ENCODE peak calls at places on chromosomes 1 and 21, in four cellular contexts. L is endodermal cell, Q is heart right ventricle, C is pancreas. E is an unnamed sample.

GRCh38 chr1:214454619-214455396 is 96.6 kb downstream of the PTPN14 start:
- DNase-seq in C (no peak), L (no peak), Q (no peak), E (no peak)

GRCh38 chr1:30477588-30477987 is 245.8 kb downstream of the MATN1 start:
- DNase-seq in Q (no peak), C (no peak), L (no peak), E (no peak)

GRCh38 chr1:1264026-1264425 is 9.6 kb downstream of the UBE2J2 start:
- DNase-seq in L (no peak), C (no peak), Q (no peak), E (no peak)

GRCh38 chr1:204506091-204506968 is 9.9 kb upstream of the MDM4 start:
- DNase-seq in Q (peak; percentile 42), C (peak; percentile 67), L (peak; percentile 88), E (peak; percentile 76)

GRCh38 chr1:95888877-95889799 is 655.1 kb downstream of the RWDD3 start:
- DNase-seq in L (no peak), Q (no peak), C (no peak), E (no peak)

GRCh38 chr1:75588779-75589475 is 22.0 kb downstream of the SLC44A5 start:
- DNase-seq in L (no peak), C (no peak), Q (no peak), E (no peak)

GRCh38 chr1:179001451-179001850 is 24.2 kb upstream of the FAM20B start:
- DNase-seq in Q (no peak), L (peak; percentile 45), C (no peak), E (no peak)

GRCh38 chr1:33974147-33974546 is 110.3 kb downstream of the HMGB4 start:
- DNase-seq in Q (peak; percentile 23), L (no peak), C (no peak), E (no peak)

GRCh38 chr1:53505891-53506290 is 46.7 kb downstream of the DMRTB1 start:
- DNase-seq in C (no peak), Q (peak; percentile 4), L (no peak), E (no peak)

GRCh38 chr1:67945733-67946374 is 104.6 kb downstream of the DIRAS3 start:
- DNase-seq in C (no peak), L (no peak), Q (peak; percentile 29), E (no peak)

GRCh38 chr21:36719614-36720013 is 20.7 kb downstream of the SIM2 start:
- DNase-seq in L (peak; percentile 33), Q (no peak), C (no peak), E (no peak)

GRCh38 chr1:208369658-208370057 is 125.5 kb upstream of the PLXNA2 start:
- DNase-seq in C (no peak), L (no peak), Q (no peak), E (no peak)

GRCh38 chr1:58785424-58786058 is 1.7 kb upstream of the JUN start:
- DNase-seq in Q (no peak), C (peak; percentile 78), L (peak; percentile 85), E (peak; percentile 79)

GRCh38 chr21:38314534-38314933 is 57.7 kb downstream of the KCNJ15 start:
- DNase-seq in L (no peak), Q (no peak), C (no peak), E (no peak)

GRCh38 chr1:162548170-162548569 is 13.4 kb upstream of the UAP1 start:
- DNase-seq in Q (no peak), C (no peak), L (no peak), E (no peak)

GRCh38 chr1:109304221-109304915 is 2.4 kb downstream of the MYBPHL start:
- DNase-seq in L (no peak), Q (no peak), C (no peak), E (no peak)

GRCh38 chr1:14598007-14598497 is 433 bp upstream of the KAZN start:
- DNase-seq in Q (no peak), C (no peak), L (peak; percentile 81), E (no peak)

GRCh38 chr21:44568261-44568660 is 5.3 kb upstream of the KRTAP10-4 start:
- DNase-seq in L (no peak), Q (no peak), C (no peak), E (no peak)

GRCh38 chr1:1149416-1149815 is 24.3 kb upstream of the TTLL10 start:
- DNase-seq in C (no peak), Q (no peak), L (no peak), E (no peak)

GRCh38 chr1:145823565-145824498 is at the start of the genes POLR3C and RNF115:
- DNase-seq in L (peak; percentile 97), Q (peak; percentile 93), C (peak; percentile 93), E (peak; percentile 91)

GRCh38 chr1:154772611-154773515 is 97.2 kb downstream of the KCNN3 start:
- DNase-seq in C (no peak), Q (no peak), L (peak; percentile 87), E (no peak)

GRCh38 chr1:225299624-225300023 is 128.2 kb downstream of the LBR start:
- DNase-seq in L (no peak), C (no peak), Q (no peak), E (no peak)

GRCh38 chr1:206663832-206664652 is 20.7 kb upstream of the MAPKAPK2 start:
- DNase-seq in C (peak; percentile 63), Q (peak; percentile 63), L (peak; percentile 94), E (peak; percentile 65)

GRCh38 chr1:107866870-107867269 is 98.1 kb downstream of the VAV3 start:
- DNase-seq in Q (no peak), C (no peak), L (no peak), E (no peak)

GRCh38 chr21:15022608-15023261 is 42.1 kb downstream of the NRIP1 start:
- DNase-seq in Q (no peak), L (no peak), C (no peak), E (no peak)

GRCh38 chr21:15015622-15016471 is 49.0 kb downstream of the NRIP1 start:
- DNase-seq in C (no peak), L (no peak), Q (no peak), E (no peak)

GRCh38 chr21:15023782-15024181 is 41.0 kb downstream of the NRIP1 start:
- DNase-seq in Q (no peak), C (no peak), L (no peak), E (no peak)

GRCh38 chr21:15018382-15018781 is 46.4 kb downstream of the NRIP1 start:
- DNase-seq in L (no peak), C (no peak), Q (no peak), E (no peak)

GRCh38 chr21:15020797-15021196 is 44.0 kb downstream of the NRIP1 start:
- DNase-seq in C (no peak), L (no peak), Q (no peak), E (no peak)
- TF ChIP-seq CTCF in C (no peak), L (no peak), Q (no peak), E (no peak)

DNA sequence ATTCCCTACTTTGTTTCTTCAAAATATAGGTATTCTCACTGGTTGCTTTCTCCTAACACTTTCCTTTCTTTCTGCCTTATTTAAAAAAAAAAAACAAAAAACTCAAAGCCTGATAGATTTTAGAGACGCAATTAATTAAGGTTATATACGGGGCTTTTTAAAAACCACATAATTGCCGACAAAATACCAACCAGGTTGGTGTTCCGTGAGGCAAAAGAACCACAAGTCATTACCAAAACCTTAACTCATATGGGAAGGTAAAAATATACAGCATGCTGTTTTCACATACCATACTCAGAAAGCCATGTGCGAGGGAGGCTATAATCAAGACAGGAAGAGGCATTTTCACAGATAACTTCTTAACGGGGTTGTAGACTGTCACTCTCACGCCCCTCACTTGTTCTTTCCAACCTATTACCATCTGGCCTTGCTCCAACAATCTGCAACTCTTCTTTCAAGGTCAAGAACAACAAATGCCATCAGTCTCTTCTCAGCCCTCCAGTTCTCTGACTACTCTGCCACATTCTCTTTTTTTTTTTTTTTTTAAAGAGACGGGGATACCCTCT is 102.7 kb downstream of the APP start:
- DNase-seq in C (no peak), L (no peak), Q (no peak), E (no peak)
- H3K4me1 ChIP-seq in C (peaks cover 6% of the 10 kb centered on the region), L (peaks cover 10% of the 10 kb centered on the region), Q (peaks cover 59% of the 10 kb centered on the region), E (peaks cover 24% of the 10 kb centered on the region)

DNA sequence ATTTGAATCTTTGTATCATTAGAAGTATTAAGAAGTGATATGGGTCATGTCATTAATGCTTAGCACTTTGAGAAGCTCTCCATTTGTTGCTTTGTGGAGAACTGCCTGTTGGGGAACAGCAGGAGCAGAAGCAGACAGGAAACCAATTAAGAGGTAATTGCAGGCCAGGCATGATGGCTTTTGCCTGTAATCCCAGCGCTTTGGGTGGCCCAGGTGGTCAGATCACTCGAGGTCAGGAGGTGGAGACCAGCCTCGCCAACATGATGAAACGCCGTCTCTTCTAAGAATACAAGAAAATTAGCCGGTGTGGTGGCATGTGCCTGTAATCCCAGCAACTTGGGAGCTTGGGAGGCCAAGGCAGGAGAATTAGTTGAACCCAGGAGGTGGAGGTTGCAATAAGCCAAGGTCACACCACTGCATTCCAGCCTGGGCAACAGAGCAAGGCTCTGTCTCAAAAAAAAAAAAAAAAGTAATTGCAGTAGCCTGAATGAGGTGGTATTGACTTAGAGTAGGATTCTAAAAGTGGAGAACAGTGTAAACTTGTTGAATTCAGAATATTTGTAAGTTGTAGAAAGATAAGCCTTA is 57.8 kb upstream of the FASLG start:
- DNase-seq in L (no peak), Q (no peak), C (no peak), E (no peak)
- TF ChIP-seq CTCF in L (no peak), Q (no peak), C (no peak), E (no peak)

GRCh38 chr1:151993084-151993733 is 450 bp downstream of the S100A10 start:
- DNase-seq in Q (peak; percentile 50), C (peak; percentile 66), L (peak; percentile 83), E (peak; percentile 48)

GRCh38 chr1:151992345-151993083 is 1.1 kb downstream of the S100A10 start:
- DNase-seq in L (peak; percentile 90), Q (peak; percentile 74), C (peak; percentile 84), E (peak; percentile 90)

GRCh38 chr1:151994956-151995355 is 1.3 kb upstream of the S100A10 start:
- DNase-seq in L (peak; percentile 64), C (no peak), Q (no peak), E (peak; percentile 42)

GRCh38 chr1:151995774-151996173 is 2.1 kb upstream of the S100A10 start:
- DNase-seq in Q (no peak), C (no peak), L (no peak), E (no peak)

GRCh38 chr1:151993734-151994496 is at the start of gene S100A10:
- DNase-seq in L (peak; percentile 87), Q (peak; percentile 88), C (peak; percentile 89), E (peak; percentile 86)
- H3K4me1 ChIP-seq in L (peaks cover 24% of the 10 kb centered on the region), Q (peaks cover 50% of the 10 kb centered on the region), C (no peaks in the 10 kb centered on the region), E (peaks cover 13% of the 10 kb centered on the region)

DNA sequence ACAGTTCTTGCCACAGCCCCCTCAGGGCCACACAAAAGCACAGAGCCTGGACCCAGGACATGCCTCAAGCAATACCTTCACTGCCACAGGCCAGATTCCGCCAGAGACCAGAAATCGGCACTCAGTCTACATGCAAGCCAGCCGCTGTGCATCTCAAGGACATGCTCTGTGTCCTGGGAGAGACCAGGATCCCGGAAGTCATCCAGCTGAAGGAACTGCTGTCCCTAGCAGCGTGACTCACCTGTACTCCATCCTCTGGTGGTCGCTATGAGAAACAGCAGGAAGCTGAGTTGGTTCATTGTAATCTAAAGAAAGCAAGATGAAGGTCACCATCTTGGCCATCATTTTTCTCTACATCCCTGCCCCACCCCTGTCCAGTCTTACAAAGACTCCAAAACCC is 401 bp downstream of the ITLN1 start:
- DNase-seq in C (no peak), L (peak; percentile 71), Q (no peak), E (no peak)
- TF ChIP-seq CTCF in C (no peak), L (peak; percentile 76), Q (no peak), E (no peak)

E was measured in lung.